ENCODE peak calls at places on chromosome 19, in four cellular contexts. One of them, this sample, is unnamed.

GRCh38 chr19:3389446-3389778 is 23.0 kb downstream of the NFIC start:
- DNase-seq in BJ: no peak
- DNase-seq in naive thymus-derived CD8-positive, alpha-beta T cell: no peak
- DNase-seq in fibroblast of gingiva: no peak
- DNase-seq in this sample: no peak

GRCh38 chr19:17436094-17436873 is 12.2 kb downstream of the TMEM221 start:
- DNase-seq in fibroblast of gingiva: no peak
- DNase-seq in naive thymus-derived CD8-positive, alpha-beta T cell: no peak
- DNase-seq in BJ: no peak
- DNase-seq in this sample: no peak

GRCh38 chr19:55956431-55956830 is 8.8 kb downstream of the NLRP8 start:
- DNase-seq in BJ: no peak
- DNase-seq in naive thymus-derived CD8-positive, alpha-beta T cell: no peak
- DNase-seq in fibroblast of gingiva: no peak
- DNase-seq in this sample: no peak

GRCh38 chr19:7595466-7596133 is at the start of gene CAMSAP3:
- DNase-seq in BJ: peak; percentile 5
- DNase-seq in fibroblast of gingiva: peak; percentile 39
- DNase-seq in naive thymus-derived CD8-positive, alpha-beta T cell: peak; percentile 39
- DNase-seq in this sample: no peak

GRCh38 chr19:40217027-40217810 is 965 bp downstream of the TTC9B start:
- DNase-seq in fibroblast of gingiva: no peak
- DNase-seq in naive thymus-derived CD8-positive, alpha-beta T cell: no peak
- DNase-seq in BJ: no peak
- DNase-seq in this sample: no peak

GRCh38 chr19:10544242-10544752 is 593 bp downstream of the ATG4D start:
- DNase-seq in naive thymus-derived CD8-positive, alpha-beta T cell: no peak
- DNase-seq in fibroblast of gingiva: no peak
- DNase-seq in BJ: no peak
- DNase-seq in this sample: no peak

GRCh38 chr19:1004803-1005664 is 4.8 kb downstream of the GRIN3B start:
- DNase-seq in BJ: no peak
- DNase-seq in fibroblast of gingiva: no peak
- DNase-seq in naive thymus-derived CD8-positive, alpha-beta T cell: no peak
- DNase-seq in this sample: no peak

GRCh38 chr19:11659612-11660011 is 62.3 kb downstream of the ZNF627 start:
- DNase-seq in fibroblast of gingiva: no peak
- DNase-seq in BJ: no peak
- DNase-seq in naive thymus-derived CD8-positive, alpha-beta T cell: no peak
- DNase-seq in this sample: no peak

GRCh38 chr19:13207237-13208130 is 57.3 kb downstream of the IER2 start:
- DNase-seq in fibroblast of gingiva: peak; percentile 68
- DNase-seq in BJ: no peak
- DNase-seq in naive thymus-derived CD8-positive, alpha-beta T cell: no peak
- DNase-seq in this sample: no peak

GRCh38 chr19:43425567-43426392 is 11.1 kb downstream of the TEX101 start:
- DNase-seq in fibroblast of gingiva: no peak
- DNase-seq in naive thymus-derived CD8-positive, alpha-beta T cell: no peak
- DNase-seq in BJ: no peak
- DNase-seq in this sample: no peak

This sample was measured in NK-92 treated with Interleukin-12 subunit alpha and Interleukin-12 subunit beta, amount 100 ng/mL, for 24 hours.